ENCODE peak calls at places on chromosomes 7 and 10, in eight cellular contexts. Y is astrocyte of the hippocampus; J is fibroblast of the conjunctiva; Q is HFF-Myc; I is astrocyte; K is CD4-positive, alpha-beta memory T cell; E is NCI-H446 treated with DMSO at 0.1 percent for 48 hours; G is omental fat pad. H is an unnamed sample.

GRCh38 chr10:91409069-91409868 is 875 bp upstream of the HECTD2 start:
- DNase-seq in E (peak; percentile 63), G (peak; percentile 35), I (peak; percentile 91), J (peak; percentile 85), Y (peak; percentile 91), K (no peak), Q (no peak), H (peak; percentile 88)

GRCh38 chr7:88278881-88279280 is 27.8 kb downstream of the STEAP4 start:
- DNase-seq in I (no peak), K (no peak), E (no peak), J (no peak), Q (no peak), Y (no peak), G (no peak), H (no peak)

GRCh38 chr7:129037585-129037984 is 17.3 kb downstream of the TNPO3 start:
- DNase-seq in G (no peak), I (no peak), Q (no peak), J (no peak), K (no peak), Y (no peak), E (no peak), H (no peak)

GRCh38 chr10:119028900-119029612 is 458 bp upstream of the NANOS1 start:
- DNase-seq in G (no peak), Y (peak; percentile 97), K (peak; percentile 73), I (peak; percentile 65), J (peak; percentile 55), Q (no peak), E (peak; percentile 50), H (peak; percentile 69)

GRCh38 chr10:30813872-30814471 is 184.4 kb upstream of the LYZL2 start:
- DNase-seq in G (no peak), E (no peak), Y (peak; percentile 86), K (no peak), I (peak; percentile 95), J (no peak), Q (peak; percentile 59), H (peak; percentile 68)

GRCh38 chr7:42642699-42643098 is 269.2 kb downstream of the C7orf25 start:
- DNase-seq in G (no peak), K (no peak), E (no peak), J (no peak), Q (no peak), Y (no peak), I (no peak), H (no peak)

GRCh38 chr10:106661133-106661766 is 503.3 kb downstream of the SORCS1 start:
- DNase-seq in I (no peak), Y (no peak), G (no peak), Q (no peak), K (no peak), E (no peak), J (no peak), H (no peak)

GRCh38 chr7:98286093-98286525 is 4.6 kb downstream of the BRI3 start:
- DNase-seq in Y (peak; percentile 58), I (peak; percentile 39), E (no peak), J (peak; percentile 29), Q (no peak), K (no peak), G (peak; percentile 90), H (peak; percentile 52)

GRCh38 chr7:67625257-67625713 is 628.7 kb downstream of the TYW1 start:
- DNase-seq in G (no peak), I (peak; percentile 32), K (no peak), J (peak; percentile 56), Q (peak; percentile 0), Y (peak; percentile 88), E (peak; percentile 7), H (peak; percentile 37)

GRCh38 chr7:155001756-155002410 is 1.0 kb downstream of the PAXIP1 start:
- DNase-seq in Y (peak; percentile 5), J (no peak), K (no peak), Q (no peak), G (no peak), I (no peak), E (no peak), H (peak; percentile 16)

GRCh38 chr7:43639858-43640491 is 57.1 kb downstream of the STK17A start:
- DNase-seq in Y (peak; percentile 95), G (no peak), K (no peak), Q (no peak), J (peak; percentile 84), I (peak; percentile 91), E (peak; percentile 77), H (peak; percentile 86)

GRCh38 chr7:84510501-84510900 is 315.9 kb upstream of the SEMA3A start:
- DNase-seq in J (no peak), Q (no peak), K (no peak), G (no peak), E (no peak), I (peak; percentile 85), Y (peak; percentile 59), H (peak; percentile 48)

GRCh38 chr7:148334441-148334956 is 256.1 kb upstream of the C7orf33 start:
- DNase-seq in E (no peak), Q (no peak), Y (no peak), I (no peak), J (no peak), G (no peak), K (no peak), H (no peak)

GRCh38 chr7:27991006-27991528 is 189.5 kb downstream of the JAZF1 start:
- DNase-seq in G (no peak), I (no peak), J (no peak), K (no peak), E (no peak), Q (no peak), Y (no peak), H (no peak)

GRCh38 chr7:131400833-131401593 is 73.3 kb downstream of the MKLN1 start:
- DNase-seq in I (no peak), G (no peak), Y (peak; percentile 33), Q (no peak), E (no peak), K (no peak), J (no peak), H (peak; percentile 12)

GRCh38 chr10:61153766-61154165 is 209.8 kb upstream of the RHOBTB1 start:
- DNase-seq in I (peak; percentile 50), Q (no peak), Y (peak; percentile 35), G (no peak), K (no peak), J (no peak), E (peak; percentile 24), H (peak; percentile 47)

GRCh38 chr10:1660386-1660785 is 76.9 kb downstream of the ADARB2 start:
- DNase-seq in Q (no peak), I (no peak), Y (no peak), E (no peak), G (no peak), J (no peak), K (no peak), H (no peak)

GRCh38 chr7:142892941-142893340 is 7.4 kb upstream of the TRPV6 start:
- DNase-seq in K (no peak), J (no peak), G (no peak), Y (no peak), I (no peak), E (no peak), Q (no peak), H (no peak)

GRCh38 chr10:13349776-13350274 is 1.7 kb upstream of the SEPHS1 start:
- DNase-seq in K (no peak), G (no peak), J (no peak), Y (peak; percentile 67), E (no peak), I (peak; percentile 46), Q (no peak), H (peak; percentile 42)

GRCh38 chr7:17584822-17585221 is 286.4 kb downstream of the AHR start:
- DNase-seq in E (no peak), I (peak; percentile 93), J (no peak), Y (peak; percentile 85), G (no peak), Q (no peak), K (no peak), H (peak; percentile 25)

GRCh38 chr7:126700807-126701604 is 551.7 kb downstream of the GRM8 start:
- DNase-seq in E (no peak), K (peak; percentile 29), Y (peak; percentile 93), I (peak; percentile 96), Q (peak; percentile 90), J (peak; percentile 86), G (no peak), H (peak; percentile 88)

GRCh38 chr10:62559481-62560206 is 185.5 kb downstream of the ZNF365 start:
- DNase-seq in Y (peak; percentile 45), E (no peak), Q (no peak), G (no peak), J (no peak), I (peak; percentile 58), K (no peak), H (peak; percentile 75)

GRCh38 chr7:155322530-155322929 is 24.9 kb downstream of the INSIG1 start:
- DNase-seq in E (no peak), J (no peak), K (no peak), Q (no peak), G (no peak), Y (no peak), I (peak; percentile 10), H (no peak)

GRCh38 chr7:101728888-101729883 is 88.2 kb upstream of the CUX1 start:
- DNase-seq in K (no peak), Y (peak; percentile 92), I (peak; percentile 99), E (no peak), J (peak; percentile 40), G (no peak), Q (no peak), H (peak; percentile 63)

GRCh38 chr7:40194743-40195142 is 59.9 kb downstream of the SUGCT start:
- DNase-seq in Y (peak; percentile 42), I (peak; percentile 78), E (no peak), K (no peak), J (peak; percentile 72), G (no peak), Q (peak; percentile 6), H (peak; percentile 69)

GRCh38 chr7:72176875-72177274 is 235.3 kb downstream of the CALN1 start:
- DNase-seq in Y (no peak), E (no peak), G (no peak), K (no peak), J (no peak), Q (no peak), I (no peak), H (no peak)

GRCh38 chr10:133132711-133133291 is 27.2 kb upstream of the KNDC1 start:
- DNase-seq in I (no peak), Y (no peak), G (no peak), J (no peak), Q (no peak), K (no peak), E (no peak), H (no peak)

GRCh38 chr7:30027065-30027456 is 559 bp upstream of the FKBP14 start:
- DNase-seq in Q (no peak), I (peak; percentile 70), E (no peak), K (peak; percentile 54), J (no peak), Y (peak; percentile 61), G (no peak), H (no peak)

GRCh38 chr10:69496352-69497234 is 45.3 kb downstream of the TSPAN15 start:
- DNase-seq in Q (no peak), I (no peak), J (no peak), G (no peak), Y (no peak), K (no peak), E (peak; percentile 54), H (no peak)

GRCh38 chr10:11351801-11352200 is 259.6 kb downstream of the USP6NL start:
- DNase-seq in E (no peak), G (no peak), K (no peak), Q (no peak), Y (no peak), J (no peak), I (no peak), H (no peak)

GRCh38 chr7:93601363-93601762 is 26.8 kb upstream of the CALCR start:
- DNase-seq in J (no peak), E (no peak), I (no peak), Y (no peak), G (no peak), Q (no peak), K (no peak), H (no peak)

GRCh38 chr10:133298466-133298865 is 10.2 kb downstream of the TUBGCP2 start:
- DNase-seq in G (no peak), I (no peak), J (no peak), Q (no peak), Y (no peak), E (no peak), K (no peak), H (no peak)

GRCh38 chr7:1693991-1694524 is 24.0 kb downstream of the ELFN1 start:
- DNase-seq in G (peak; percentile 63), Q (peak; percentile 10), E (no peak), K (no peak), J (peak; percentile 12), I (peak; percentile 60), Y (peak; percentile 91), H (peak; percentile 56)

GRCh38 chr7:139771001-139771956 is 6.5 kb downstream of the HIPK2 start:
- DNase-seq in Y (peak; percentile 70), G (no peak), E (no peak), I (peak; percentile 89), Q (peak; percentile 53), J (peak; percentile 92), K (no peak), H (peak; percentile 71)